ENCODE peak calls at places on chromosomes 7 and 10, in six cellular contexts. One of them, this sample, is unnamed.
A peak's percentile ranks its signal among the peaks of the same experiment; 100 is the strongest.

GRCh38 chr10:17742918-17743317 is 9.1 kb upstream of the TMEM236 start:
- DNase-seq in AML-193: peak; percentile 27
- DNase-seq in psoas muscle: peak; percentile 68
- DNase-seq in GOT3: peak; percentile 12
- DNase-seq in HS-27A: peak; percentile 5
- DNase-seq in HFF-Myc: peak; percentile 55
- DNase-seq in this sample: no peak

GRCh38 chr10:78491812-78492211 is 458.1 kb downstream of the RPS24 start:
- DNase-seq in AML-193: no peak
- DNase-seq in psoas muscle: no peak
- DNase-seq in GOT3: no peak
- DNase-seq in HS-27A: no peak
- DNase-seq in HFF-Myc: peak; percentile 19
- DNase-seq in this sample: no peak

GRCh38 chr7:127391591-127392181 is 822 bp downstream of the ZNF800 start:
- DNase-seq in AML-193: no peak
- DNase-seq in psoas muscle: no peak
- DNase-seq in GOT3: no peak
- DNase-seq in HS-27A: no peak
- DNase-seq in HFF-Myc: no peak
- DNase-seq in this sample: peak; percentile 39

GRCh38 chr7:69126896-69127479 is 471.3 kb upstream of the AUTS2 start:
- DNase-seq in AML-193: no peak
- DNase-seq in psoas muscle: no peak
- DNase-seq in GOT3: no peak
- DNase-seq in HS-27A: no peak
- DNase-seq in HFF-Myc: no peak
- DNase-seq in this sample: no peak

GRCh38 chr10:69847883-69848282 is 46.2 kb downstream of the COL13A1 start:
- DNase-seq in AML-193: no peak
- DNase-seq in psoas muscle: no peak
- DNase-seq in GOT3: no peak
- DNase-seq in HS-27A: no peak
- DNase-seq in HFF-Myc: no peak
- DNase-seq in this sample: no peak

GRCh38 chr10:103554488-103555320 is 61.2 kb downstream of the NEURL1 start:
- DNase-seq in AML-193: no peak
- DNase-seq in psoas muscle: peak; percentile 88
- DNase-seq in GOT3: no peak
- DNase-seq in HS-27A: no peak
- DNase-seq in HFF-Myc: no peak
- DNase-seq in this sample: peak; percentile 72

GRCh38 chr10:2214035-2214434 is 476.7 kb upstream of the ADARB2 start:
- DNase-seq in AML-193: no peak
- DNase-seq in psoas muscle: no peak
- DNase-seq in GOT3: no peak
- DNase-seq in HS-27A: no peak
- DNase-seq in HFF-Myc: no peak
- DNase-seq in this sample: no peak

GRCh38 chr7:78562191-78562590 is 763.6 kb downstream of the PHTF2 start:
- DNase-seq in AML-193: no peak
- DNase-seq in psoas muscle: no peak
- DNase-seq in GOT3: no peak
- DNase-seq in HS-27A: no peak
- DNase-seq in HFF-Myc: peak; percentile 10
- DNase-seq in this sample: no peak

GRCh38 chr7:74525881-74526280 is 72.2 kb downstream of the GTF2IRD1 start:
- DNase-seq in AML-193: no peak
- DNase-seq in psoas muscle: no peak
- DNase-seq in GOT3: no peak
- DNase-seq in HS-27A: no peak
- DNase-seq in HFF-Myc: no peak
- DNase-seq in this sample: peak; percentile 91

GRCh38 chr10:11035318-11035920 is 17.7 kb downstream of the CELF2 start:
- DNase-seq in AML-193: no peak
- DNase-seq in psoas muscle: peak; percentile 66
- DNase-seq in GOT3: no peak
- DNase-seq in HS-27A: peak; percentile 11
- DNase-seq in HFF-Myc: peak; percentile 20
- DNase-seq in this sample: peak; percentile 22

GRCh38 chr10:99809481-99809880 is 27.0 kb downstream of the ABCC2 start:
- DNase-seq in AML-193: no peak
- DNase-seq in psoas muscle: no peak
- DNase-seq in GOT3: no peak
- DNase-seq in HS-27A: no peak
- DNase-seq in HFF-Myc: no peak
- DNase-seq in this sample: no peak

GRCh38 chr10:22537810-22538209 is 176.6 kb downstream of the PIP4K2A start:
- DNase-seq in AML-193: no peak
- DNase-seq in psoas muscle: no peak
- DNase-seq in GOT3: no peak
- DNase-seq in HS-27A: no peak
- DNase-seq in HFF-Myc: no peak
- DNase-seq in this sample: no peak

GRCh38 chr10:37975407-37975991 is 948 bp downstream of the ZNF25 start:
- DNase-seq in AML-193: peak; percentile 61
- DNase-seq in psoas muscle: no peak
- DNase-seq in GOT3: no peak
- DNase-seq in HS-27A: no peak
- DNase-seq in HFF-Myc: peak; percentile 1
- DNase-seq in this sample: no peak